ENCODE peak calls at places on chromosomes 12 and 14, in six cellular contexts. O is psoas muscle, B is lower lobe of right lung, V is AG10803, D is cardiac muscle cell, E is lung. J is an unnamed sample.

GRCh38 chr14:55448146-55448614 is 7.8 kb upstream of the TBPL2 start:
- DNase-seq in O (no peak), B (no peak), V (peak; percentile 91), D (peak; percentile 85), E (no peak), J (no peak)

GRCh38 chr12:113136128-113136989 is 798 bp upstream of the RASAL1 start:
- DNase-seq in O (no peak), B (peak; percentile 53), V (no peak), D (peak; percentile 30), E (no peak), J (no peak)

GRCh38 chr12:71469235-71469873 is 29.8 kb downstream of the LGR5 start:
- DNase-seq in O (no peak), B (no peak), V (peak; percentile 8), D (peak; percentile 79), E (no peak), J (no peak)

GRCh38 chr14:105299654-105300541 is 903 bp downstream of the BRF1 start:
- DNase-seq in O (no peak), B (peak; percentile 72), V (no peak), D (no peak), E (no peak), J (peak; percentile 54)

GRCh38 chr12:106296179-106296877 is 6.2 kb upstream of the TCP11L2 start:
- DNase-seq in O (no peak), B (no peak), V (peak; percentile 89), D (peak; percentile 29), E (no peak), J (no peak)

GRCh38 chr12:7321624-7322023 is 17.8 kb downstream of the ACSM4 start:
- DNase-seq in O (no peak), B (no peak), V (no peak), D (no peak), E (no peak), J (no peak)

GRCh38 chr12:68871899-68872298 is 61.1 kb downstream of the CPM start:
- DNase-seq in O (no peak), B (no peak), V (no peak), D (peak; percentile 47), E (no peak), J (peak; percentile 57)

GRCh38 chr12:42213023-42213422 is 25.0 kb downstream of the YAF2 start:
- DNase-seq in O (no peak), B (no peak), V (no peak), D (no peak), E (no peak), J (no peak)

GRCh38 chr12:129193263-129193871 is 340.1 kb downstream of the GLT1D1 start:
- DNase-seq in O (no peak), B (no peak), V (no peak), D (no peak), E (no peak), J (peak; percentile 44)

GRCh38 chr12:43462741-43463140 is 89.3 kb downstream of the ADAMTS20 start:
- DNase-seq in O (no peak), B (no peak), V (no peak), D (no peak), E (no peak), J (no peak)

GRCh38 chr14:101808020-101808641 is 46.6 kb downstream of the PPP2R5C start:
- DNase-seq in O (no peak), B (no peak), V (no peak), D (no peak), E (no peak), J (no peak)

GRCh38 chr12:118979763-118980406 is 1.5 kb upstream of the SRRM4 start:
- DNase-seq in O (no peak), B (peak; percentile 49), V (peak; percentile 29), D (peak; percentile 62), E (peak; percentile 46), J (peak; percentile 76)

GRCh38 chr12:124053855-124054254 is 80.8 kb downstream of the ZNF664 start:
- DNase-seq in O (peak; percentile 65), B (peak; percentile 61), V (peak; percentile 79), D (peak; percentile 89), E (peak; percentile 49), J (peak; percentile 57)

GRCh38 chr14:40909906-40910305 is 696.8 kb upstream of the LRFN5 start:
- DNase-seq in O (no peak), B (no peak), V (no peak), D (no peak), E (no peak), J (no peak)

GRCh38 chr12:94566345-94566744 is 84.0 kb downstream of the TMCC3 start:
- DNase-seq in O (no peak), B (no peak), V (no peak), D (no peak), E (no peak), J (no peak)

GRCh38 chr14:96851694-96852381 is 54.7 kb downstream of the VRK1 start:
- DNase-seq in O (no peak), B (no peak), V (no peak), D (no peak), E (no peak), J (no peak)

GRCh38 chr12:117118838-117119591 is 19.8 kb upstream of the TESC start:
- DNase-seq in O (no peak), B (no peak), V (no peak), D (no peak), E (no peak), J (no peak)

GRCh38 chr12:26113194-26113654 is 11.6 kb downstream of the BHLHE41 start:
- DNase-seq in O (no peak), B (no peak), V (no peak), D (no peak), E (no peak), J (no peak)

GRCh38 chr12:47779301-47779942 is 6.4 kb downstream of the SLC48A1 start:
- DNase-seq in O (peak; percentile 94), B (peak; percentile 86), V (peak; percentile 81), D (peak; percentile 90), E (peak; percentile 92), J (peak; percentile 89)

GRCh38 chr12:12229556-12230092 is 37.2 kb downstream of the LRP6 start:
- DNase-seq in O (no peak), B (no peak), V (peak; percentile 34), D (peak; percentile 45), E (no peak), J (no peak)

DNA sequence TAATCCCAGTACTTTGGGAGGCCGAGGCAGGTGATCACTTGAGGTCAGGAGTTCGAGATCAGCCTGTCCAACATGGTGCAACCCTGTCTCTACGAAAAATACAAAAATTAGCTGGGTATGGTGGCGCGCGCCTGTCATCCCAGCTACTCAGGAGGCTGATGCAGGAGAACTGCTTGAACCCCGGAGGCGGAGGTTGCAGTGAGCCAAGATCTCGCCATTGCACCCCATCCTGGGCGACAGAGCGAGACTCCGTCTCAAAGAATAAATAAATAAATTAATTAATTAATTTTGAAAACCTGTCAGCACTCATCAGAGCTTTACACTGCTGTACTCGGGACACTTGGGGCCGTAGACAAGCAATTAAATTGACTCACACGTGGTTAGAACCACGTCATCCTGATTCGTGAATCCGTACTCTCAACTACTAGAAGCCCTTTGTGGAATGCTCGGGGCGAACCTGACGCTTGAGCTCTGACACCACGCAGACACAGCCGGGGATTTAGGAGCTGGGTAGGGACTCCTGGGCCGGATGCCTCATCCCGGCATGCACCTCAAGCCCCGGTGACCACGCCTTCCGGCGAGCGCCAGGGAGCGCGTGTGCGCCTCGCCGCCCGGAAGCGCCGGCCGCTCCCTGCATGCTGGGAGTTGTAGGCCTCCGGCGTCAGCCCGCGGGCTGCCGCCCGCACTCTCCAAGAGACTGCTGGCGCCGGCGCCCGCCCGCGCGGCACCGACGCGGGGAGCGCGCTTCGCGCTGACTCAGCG is at the start of gene XPOT:
- DNase-seq in O (peak; percentile 98), B (peak; percentile 97), V (peak; percentile 98), D (peak; percentile 99), E (peak; percentile 94), J (peak; percentile 99)
- TF ChIP-seq CTCF in O (no peak), B (no peak), V (no peak), D (no peak), E (no peak), J (no peak)

GRCh38 chr14:51545396-51545795 is 106.3 kb upstream of the FRMD6 start:
- DNase-seq in O (no peak), B (no peak), V (no peak), D (no peak), E (no peak), J (no peak)

GRCh38 chr14:51546099-51546498 is 105.6 kb upstream of the FRMD6 start:
- DNase-seq in O (no peak), B (no peak), V (no peak), D (no peak), E (no peak), J (no peak)

GRCh38 chr14:51547260-51547659 is 104.5 kb upstream of the FRMD6 start:
- DNase-seq in O (no peak), B (no peak), V (peak; percentile 99), D (peak; percentile 98), E (no peak), J (no peak)

GRCh38 chr14:51547701-51548100 is 104.0 kb upstream of the FRMD6 start:
- DNase-seq in O (no peak), B (no peak), V (no peak), D (no peak), E (no peak), J (no peak)

GRCh38 chr14:51546603-51547258 is 105.0 kb upstream of the FRMD6 start:
- DNase-seq in O (no peak), B (no peak), V (no peak), D (no peak), E (no peak), J (no peak)
- H3K4me3 ChIP-seq in O (no peak overlapping the region), B (no peak overlapping the region), V (no peak overlapping the region), D (no peak overlapping the region), E (no peak overlapping the region), J (no peak overlapping the region)

DNA sequence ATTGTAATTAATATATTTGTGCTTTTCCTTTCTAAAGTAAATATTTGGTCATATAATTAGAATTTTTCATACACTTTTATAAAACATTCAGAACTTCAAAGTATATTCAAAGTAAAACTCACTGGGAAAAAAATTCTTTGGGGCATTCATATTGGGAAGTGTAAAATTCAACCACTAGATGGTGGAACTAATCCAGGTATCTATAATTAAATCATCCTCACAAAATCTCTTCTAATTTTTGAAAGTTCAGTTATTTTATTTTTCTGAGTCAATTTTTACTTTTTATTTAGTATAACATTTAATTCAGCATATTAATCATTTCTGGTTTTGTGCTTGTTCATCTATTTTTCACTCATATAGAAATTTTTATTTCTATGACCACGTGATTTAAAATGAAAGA is 81.0 kb downstream of the NTS start:
- DNase-seq in O (no peak), B (no peak), V (no peak), D (peak; percentile 23), E (no peak), J (no peak)
- TF ChIP-seq CTCF in O (no peak), B (no peak), V (peak; percentile 15), D (peak; percentile 29), E (no peak), J (no peak)

GRCh38 chr14:69770559-69770958 is 3.6 kb downstream of the SRSF5 start:
- DNase-seq in O (no peak), B (no peak), V (no peak), D (no peak), E (no peak), J (no peak)

GRCh38 chr14:69767369-69767999 is 542 bp downstream of the SRSF5 start:
- DNase-seq in O (peak; percentile 97), B (peak; percentile 95), V (peak; percentile 87), D (peak; percentile 95), E (peak; percentile 91), J (peak; percentile 93)

GRCh38 chr14:69768873-69769272 is 1.9 kb downstream of the SRSF5 start:
- DNase-seq in O (no peak), B (no peak), V (no peak), D (no peak), E (no peak), J (no peak)

GRCh38 chr14:69771136-69771535 is 4.2 kb downstream of the SRSF5 start:
- DNase-seq in O (no peak), B (no peak), V (no peak), D (no peak), E (no peak), J (no peak)

GRCh38 chr14:69769623-69770022 is 2.7 kb downstream of the SRSF5 start:
- DNase-seq in O (no peak), B (no peak), V (no peak), D (no peak), E (no peak), J (no peak)
- H3K4me3 ChIP-seq in O (peak overlapping the region; percentile 97), B (peak overlapping the region; percentile 10), V (no peak overlapping the region), D (no peak overlapping the region), E (no peak overlapping the region), J (no peak overlapping the region)

J was measured in GM12865.